ENCODE peak calls at places on chromosomes 5 and 9, in seven cellular contexts. G, C, X, J, M, W and B are unnamed samples. For H3K27me3, the result is how much of the 10 kb centered on the place peaks cover.

GRCh38 chr5:55994502-55994997 is at the start of gene IL6ST:
- DNase-seq in W (no peak), X (peak), G (peak), J (peak), M (no peak), C (peak), B (no peak)

GRCh38 chr5:28766565-28767158 is 1728.3 kb upstream of the CDH9 start:
- DNase-seq in W (peak), G (no peak), M (no peak), J (peak), C (no peak), X (no peak), B (peak)

GRCh38 chr9:80197661-80198060 is 625.9 kb downstream of the TLE4 start:
- DNase-seq in G (no peak), X (no peak), W (no peak), J (peak), C (no peak), M (no peak), B (no peak)

GRCh38 chr9:136735812-136736480 is 6.8 kb downstream of the LCN10 start:
- DNase-seq in X (no peak), M (no peak), G (no peak), W (no peak), C (no peak), J (no peak), B (no peak)

GRCh38 chr5:139985733-139986132 is 57.4 kb downstream of the NRG2 start:
- DNase-seq in J (peak), G (no peak), M (no peak), X (peak), W (no peak), C (no peak), B (peak)

GRCh38 chr9:136009516-136009915 is 48.3 kb upstream of the UBAC1 start:
- DNase-seq in J (no peak), W (no peak), M (no peak), X (no peak), C (no peak), G (no peak), B (no peak)

GRCh38 chr9:135951889-135952663 is 9.1 kb downstream of the UBAC1 start:
- DNase-seq in M (no peak), C (no peak), X (no peak), J (peak), W (no peak), G (no peak), B (peak)

GRCh38 chr9:109244179-109245132 is 76.4 kb downstream of the EPB41L4B start:
- DNase-seq in C (peak), J (peak), M (peak), G (no peak), X (peak), W (peak), B (peak)

GRCh38 chr5:35852084-35852734 is 4.5 kb upstream of the IL7R start:
- DNase-seq in G (no peak), C (no peak), M (no peak), X (no peak), J (no peak), W (peak), B (no peak)

GRCh38 chr5:67222243-67223033 is 25.8 kb upstream of the CD180 start:
- DNase-seq in X (no peak), M (no peak), C (no peak), J (no peak), G (no peak), W (no peak), B (no peak)

GRCh38 chr5:118249386-118249785 is 739.0 kb downstream of the DTWD2 start:
- DNase-seq in X (no peak), C (no peak), W (no peak), G (no peak), M (no peak), J (no peak), B (no peak)

GRCh38 chr9:137772281-137772873 is 105.2 kb upstream of the CACNA1B start:
- DNase-seq in J (no peak), G (no peak), M (no peak), W (no peak), X (no peak), C (no peak), B (peak)

GRCh38 chr9:137446851-137447471 is 5.8 kb upstream of the ENTPD8 start:
- DNase-seq in G (no peak), C (no peak), J (no peak), X (no peak), W (no peak), M (no peak), B (no peak)

GRCh38 chr5:14676320-14676719 is 11.8 kb downstream of the OTULIN start:
- DNase-seq in G (no peak), W (no peak), J (peak), X (no peak), M (no peak), C (no peak), B (no peak)

GRCh38 chr5:42361321-42361688 is 61.9 kb upstream of the GHR start:
- DNase-seq in J (no peak), W (no peak), X (no peak), G (no peak), M (no peak), C (no peak), B (no peak)

GRCh38 chr9:90306118-90306517 is 336.5 kb downstream of the DIRAS2 start:
- DNase-seq in W (no peak), C (no peak), J (no peak), M (no peak), X (no peak), G (no peak), B (no peak)

GRCh38 chr9:69748304-69748703 is 11.5 kb downstream of the PTAR1 start:
- DNase-seq in W (no peak), X (no peak), C (no peak), J (no peak), G (no peak), M (no peak), B (no peak)

GRCh38 chr5:54761213-54761701 is 224.1 kb downstream of the ESM1 start:
- DNase-seq in X (no peak), G (no peak), W (no peak), J (peak), M (no peak), C (no peak), B (no peak)

GRCh38 chr5:170273968-170274710 is 23.4 kb downstream of the LCP2 start:
- DNase-seq in J (no peak), C (no peak), G (no peak), M (no peak), W (peak), X (no peak), B (no peak)

GRCh38 chr5:59034498-59035186 is 451.8 kb downstream of the RAB3C start:
- DNase-seq in G (no peak), M (no peak), X (no peak), J (peak), W (peak), C (no peak), B (peak)

GRCh38 chr5:18968966-18969365 is 1019.0 kb downstream of the CDH18 start:
- DNase-seq in G (no peak), C (no peak), M (no peak), X (no peak), W (no peak), J (no peak), B (no peak)

GRCh38 chr9:84846501-84847323 is 177.2 kb downstream of the NTRK2 start:
- DNase-seq in W (no peak), M (no peak), J (no peak), X (no peak), G (no peak), C (no peak), B (no peak)

GRCh38 chr9:99368341-99369326 is 146.6 kb downstream of the SEC61B start:
- DNase-seq in X (peak), G (no peak), W (no peak), M (no peak), C (peak), J (peak), B (peak)

GRCh38 chr9:126531591-126531990 is 82.1 kb upstream of the LMX1B start:
- DNase-seq in G (no peak), X (no peak), J (no peak), W (no peak), C (no peak), M (no peak), B (no peak)

GRCh38 chr5:1118738-1119137 is 6.9 kb upstream of the SLC12A7 start:
- DNase-seq in M (no peak), C (peak), G (no peak), J (no peak), X (peak), W (no peak), B (no peak)

GRCh38 chr9:38280251-38280800 is 112.2 kb upstream of the ALDH1B1 start:
- DNase-seq in X (no peak), C (no peak), J (no peak), M (no peak), G (no peak), W (no peak), B (no peak)

GRCh38 chr5:126052120-126052519 is 371.1 kb upstream of the GRAMD2B start:
- DNase-seq in M (no peak), G (no peak), X (no peak), W (no peak), J (no peak), C (no peak), B (no peak)

GRCh38 chr5:57499262-57500050 is 16.8 kb upstream of the ACTBL2 start:
- DNase-seq in J (peak), C (no peak), X (peak), W (peak), G (no peak), M (no peak), B (no peak)

GRCh38 chr9:129954868-129955550 is 88.0 kb downstream of the FNBP1 start:
- DNase-seq in C (no peak), W (no peak), G (no peak), J (peak), X (no peak), M (no peak), B (no peak)

GRCh38 chr5:35436441-35437057 is 181.1 kb upstream of the SPEF2 start:
- DNase-seq in C (peak), X (no peak), G (no peak), W (peak), J (no peak), M (no peak), B (no peak)

GRCh38 chr5:71887680-71888079 is 168.6 kb downstream of the CARTPT start:
- DNase-seq in W (peak), X (no peak), J (peak), C (no peak), G (no peak), M (no peak), B (no peak)

GRCh38 chr5:95689680-95690079 is 6.9 kb upstream of the SPATA9 start:
- DNase-seq in M (no peak), C (no peak), J (no peak), G (no peak), W (no peak), X (no peak), B (no peak)

DNA sequence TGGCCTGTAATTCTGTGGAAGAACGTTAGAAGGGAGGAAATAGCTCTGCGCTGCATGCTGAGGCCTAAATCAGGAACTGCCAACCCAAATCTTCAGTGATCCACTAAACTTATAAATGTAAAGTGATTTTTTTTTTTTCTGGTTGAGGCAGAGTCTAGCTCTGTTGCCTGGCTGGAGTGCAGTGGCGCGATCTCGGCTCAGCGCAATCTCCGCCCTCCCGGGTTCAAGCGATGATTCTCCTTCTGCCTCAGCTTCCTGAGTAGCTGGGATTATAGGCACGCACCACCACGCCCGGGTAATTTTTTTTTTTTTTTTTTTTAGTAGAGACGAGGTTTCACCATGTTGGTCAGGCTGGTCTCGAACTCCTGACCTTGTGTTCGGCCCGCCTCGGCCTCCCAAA is 717.4 kb upstream of the FAM174A start:
- DNase-seq in C (no peak), X (no peak), J (no peak), W (no peak), G (no peak), M (no peak), B (no peak)
- TF ChIP-seq CTCF in C (no peak), X (no peak), J (no peak), W (no peak), G (no peak), M (no peak), B (no peak)

GRCh38 chr9:37034320-37034937 is 361 bp upstream of the PAX5 start:
- DNase-seq in X (no peak), W (peak), J (no peak), C (no peak), G (no peak), M (no peak), B (no peak)
- H3K27me3 ChIP-seq in X (half or more), W (half or more), J (half or more), C (half or more), G (half or more), M (half or more), B (under half)

GRCh38 chr5:7592910-7593309 is 197.0 kb downstream of the ADCY2 start:
- DNase-seq in J (no peak), C (no peak), W (peak), X (no peak), G (no peak), M (no peak), B (peak)
- TF ChIP-seq CTCF in J (no peak), C (peak), W (peak), X (no peak), G (no peak), M (peak), B (peak)

DNA sequence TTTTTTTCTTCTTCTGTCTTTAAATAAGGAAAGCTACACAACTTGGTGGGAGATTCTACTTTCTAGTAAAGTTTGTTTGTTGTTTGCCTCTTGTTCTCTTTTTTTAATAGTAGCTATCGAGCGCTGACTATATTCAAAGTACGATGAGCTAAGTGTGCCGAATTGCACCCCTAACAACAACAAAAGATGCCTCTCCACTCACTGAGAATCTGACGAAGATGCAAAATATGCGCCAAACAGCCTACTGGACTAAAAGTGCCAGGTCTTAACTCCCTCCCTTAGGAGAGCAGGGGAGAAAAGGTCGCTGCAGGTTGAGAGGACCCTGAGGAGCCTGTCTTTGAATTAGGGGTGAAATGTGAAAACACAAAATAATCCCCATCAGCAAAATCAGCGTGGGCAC is 713.8 kb upstream of the WWC1 start:
- DNase-seq in M (no peak), C (no peak), G (no peak), J (peak), W (no peak), X (no peak), B (no peak)
- H3K27me3 ChIP-seq in M (half or more), C (half or more), G (half or more), J (under half), W (under half), X (under half), B (under half)

GRCh38 chr5:162888268-162888667 is 549.1 kb upstream of the CCNG1 start:
- DNase-seq in W (no peak), G (no peak), M (no peak), C (no peak), J (no peak), X (no peak), B (no peak)
- TF ChIP-seq CTCF in W (no peak), G (no peak), M (no peak), C (no peak), J (no peak), X (no peak), B (no peak)

DNA sequence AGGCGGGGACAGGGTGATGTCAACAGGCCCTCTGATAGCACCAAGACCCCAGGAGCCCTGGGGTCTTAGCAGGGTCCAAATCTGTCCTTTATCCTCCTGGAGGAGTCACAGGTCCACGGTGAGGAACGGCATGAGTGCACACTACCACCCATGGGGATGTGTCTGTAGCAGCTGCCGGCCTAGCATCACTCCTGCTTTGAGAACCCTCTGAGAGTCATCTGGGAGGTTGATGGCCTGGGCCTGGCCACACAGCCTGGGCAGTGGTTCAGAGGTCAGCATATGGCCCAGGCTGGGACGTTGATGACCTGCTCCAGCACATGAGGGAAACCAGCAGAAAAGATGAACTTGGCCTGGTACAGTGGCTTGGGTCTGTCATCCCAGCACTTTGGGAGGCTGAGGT is 1.8 kb upstream of the GFPT2 start:
- DNase-seq in M (no peak), W (no peak), G (no peak), J (no peak), X (no peak), C (no peak), B (no peak)
- H3K27me3 ChIP-seq in M (under half), W (under half), G (under half), J (under half), X (under half), C (under half), B (under half)

GRCh38 chr5:9739135-9739534 is 109.0 kb upstream of the TAS2R1 start:
- DNase-seq in M (no peak), G (no peak), C (no peak), W (no peak), J (no peak), X (no peak), B (no peak)
- TF ChIP-seq CTCF in M (no peak), G (no peak), C (no peak), W (no peak), J (no peak), X (no peak), B (peak)

DNA sequence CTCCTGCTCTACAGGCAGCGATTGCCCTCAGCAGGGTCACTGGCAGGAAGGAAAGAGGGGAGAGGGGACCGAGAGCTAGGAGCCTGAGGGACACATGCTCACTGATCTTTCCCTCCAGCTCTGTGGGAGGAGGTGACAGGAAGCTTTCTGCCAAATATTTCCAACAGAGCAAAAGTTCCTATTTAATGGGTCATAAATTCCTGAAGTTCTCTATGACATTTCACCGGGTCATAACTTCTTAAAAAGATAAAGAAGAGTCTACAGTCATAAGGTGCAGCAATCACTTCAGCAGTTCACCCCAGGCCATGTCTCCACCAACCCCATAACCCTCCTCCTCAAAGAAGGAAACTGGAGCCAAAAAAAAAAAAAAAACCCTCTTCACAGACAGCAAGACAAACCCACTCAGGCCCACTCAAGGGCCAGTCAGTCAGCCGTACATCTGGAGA is 481.1 kb downstream of the NR2F1-AS1 start:
- DNase-seq in C (no peak), X (no peak), W (no peak), M (no peak), G (no peak), J (peak), B (no peak)
- H3K27me3 ChIP-seq in C (under half), X (under half), W (under half), M (under half), G (under half), J (under half), B (under half)

GRCh38 chr9:98231770-98232478 is 23.5 kb downstream of the TBC1D2 start:
- DNase-seq in M (no peak), W (no peak), J (peak), C (no peak), X (no peak), G (no peak), B (no peak)

GRCh38 chr9:98236881-98237487 is 18.5 kb downstream of the TBC1D2 start:
- DNase-seq in J (no peak), M (peak), W (no peak), C (no peak), G (no peak), X (no peak), B (no peak)

GRCh38 chr9:98235126-98235525 is 20.3 kb downstream of the TBC1D2 start:
- DNase-seq in X (no peak), J (no peak), M (no peak), W (no peak), C (no peak), G (no peak), B (no peak)

GRCh38 chr9:98232926-98233325 is 22.5 kb downstream of the TBC1D2 start:
- DNase-seq in W (no peak), G (no peak), C (no peak), M (no peak), J (no peak), X (no peak), B (no peak)

DNA sequence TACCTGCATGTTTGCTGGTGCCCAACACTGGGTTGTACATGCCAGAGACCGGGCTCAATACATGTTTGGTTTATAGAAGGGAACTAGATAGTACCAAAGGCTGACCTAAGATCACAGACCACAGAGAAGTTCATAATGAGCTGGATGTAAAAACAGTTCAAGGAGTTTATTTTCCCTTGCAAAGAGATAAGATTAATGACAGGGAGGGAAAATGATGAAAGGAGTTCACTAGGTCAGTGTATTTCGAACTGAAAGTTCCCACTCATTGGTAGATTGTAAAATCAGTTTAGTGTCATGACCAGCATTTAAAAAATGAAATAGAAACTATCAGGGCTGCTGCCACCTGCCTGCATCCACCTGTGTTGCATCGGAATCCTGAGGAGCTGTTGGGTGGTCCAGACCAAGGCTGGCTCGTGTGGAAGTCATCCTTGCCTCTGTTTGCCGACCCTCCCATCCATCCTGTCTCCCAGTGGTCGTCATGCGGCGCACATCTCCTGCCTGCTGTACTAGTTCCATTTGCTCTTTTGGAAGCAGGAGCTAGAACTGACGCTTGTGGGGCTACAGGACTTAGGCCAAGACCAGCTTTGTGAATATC is 21.1 kb downstream of the TBC1D2 start:
- DNase-seq in W (no peak), J (no peak), M (peak), X (no peak), G (no peak), C (no peak), B (no peak)
- TF ChIP-seq CTCF in W (no peak), J (no peak), M (no peak), X (no peak), G (no peak), C (no peak), B (peak)